ENCODE peak calls at places on chromosomes 13 and 19, in seven cellular contexts. One of them, this sample, is unnamed.
A peak's percentile ranks its signal among the peaks of the same experiment; 100 is the strongest.

GRCh38 chr19:5313307-5313706 is 27.3 kb downstream of the PTPRS start:
- DNase-seq in NCI-H345: peak; percentile 83
- DNase-seq in transverse colon: no peak
- DNase-seq in stimulated activated CD4-positive, alpha-beta T cell treated with anti-CD3 and anti-CD28 coated beads, Interleukin-1b, Interleukin-23, amount 100 ng/mL, for 4 hours: no peak
- DNase-seq in CD8-positive, alpha-beta memory T cell: no peak
- DNase-seq in NCI-H1436: peak; percentile 64
- DNase-seq in AG04450: no peak
- DNase-seq in this sample: peak; percentile 75

GRCh38 chr19:18672606-18673337 is 10.7 kb upstream of the CRTC1 start:
- DNase-seq in NCI-H345: no peak
- DNase-seq in transverse colon: no peak
- DNase-seq in stimulated activated CD4-positive, alpha-beta T cell treated with anti-CD3 and anti-CD28 coated beads, Interleukin-1b, Interleukin-23, amount 100 ng/mL, for 4 hours: no peak
- DNase-seq in CD8-positive, alpha-beta memory T cell: no peak
- DNase-seq in NCI-H1436: no peak
- DNase-seq in AG04450: no peak
- DNase-seq in this sample: peak; percentile 26

GRCh38 chr13:50685491-50685890 is 158.0 kb downstream of the DLEU7 start:
- DNase-seq in NCI-H345: peak; percentile 75
- DNase-seq in transverse colon: peak; percentile 41
- DNase-seq in stimulated activated CD4-positive, alpha-beta T cell treated with anti-CD3 and anti-CD28 coated beads, Interleukin-1b, Interleukin-23, amount 100 ng/mL, for 4 hours: no peak
- DNase-seq in CD8-positive, alpha-beta memory T cell: no peak
- DNase-seq in NCI-H1436: peak; percentile 16
- DNase-seq in AG04450: no peak
- DNase-seq in this sample: peak; percentile 88

GRCh38 chr13:24539500-24540165 is 27.1 kb upstream of the PARP4 start:
- DNase-seq in NCI-H345: no peak
- DNase-seq in transverse colon: no peak
- DNase-seq in stimulated activated CD4-positive, alpha-beta T cell treated with anti-CD3 and anti-CD28 coated beads, Interleukin-1b, Interleukin-23, amount 100 ng/mL, for 4 hours: no peak
- DNase-seq in CD8-positive, alpha-beta memory T cell: no peak
- DNase-seq in NCI-H1436: no peak
- DNase-seq in AG04450: no peak
- DNase-seq in this sample: no peak

GRCh38 chr19:17775245-17775927 is 19.6 kb upstream of the B3GNT3 start:
- DNase-seq in NCI-H345: no peak
- DNase-seq in transverse colon: peak; percentile 49
- DNase-seq in stimulated activated CD4-positive, alpha-beta T cell treated with anti-CD3 and anti-CD28 coated beads, Interleukin-1b, Interleukin-23, amount 100 ng/mL, for 4 hours: no peak
- DNase-seq in CD8-positive, alpha-beta memory T cell: no peak
- DNase-seq in NCI-H1436: no peak
- DNase-seq in AG04450: no peak
- DNase-seq in this sample: peak; percentile 24

GRCh38 chr13:92272177-92272576 is 873.8 kb downstream of the GPC5 start:
- DNase-seq in NCI-H345: no peak
- DNase-seq in transverse colon: no peak
- DNase-seq in stimulated activated CD4-positive, alpha-beta T cell treated with anti-CD3 and anti-CD28 coated beads, Interleukin-1b, Interleukin-23, amount 100 ng/mL, for 4 hours: no peak
- DNase-seq in CD8-positive, alpha-beta memory T cell: no peak
- DNase-seq in NCI-H1436: no peak
- DNase-seq in AG04450: no peak
- DNase-seq in this sample: no peak

GRCh38 chr13:75889427-75889826 is 253.3 kb downstream of the LMO7 start:
- DNase-seq in NCI-H345: no peak
- DNase-seq in transverse colon: no peak
- DNase-seq in stimulated activated CD4-positive, alpha-beta T cell treated with anti-CD3 and anti-CD28 coated beads, Interleukin-1b, Interleukin-23, amount 100 ng/mL, for 4 hours: no peak
- DNase-seq in CD8-positive, alpha-beta memory T cell: no peak
- DNase-seq in NCI-H1436: no peak
- DNase-seq in AG04450: no peak
- DNase-seq in this sample: no peak

GRCh38 chr13:93004919-93005318 is 221.7 kb upstream of the GPC6 start:
- DNase-seq in NCI-H345: no peak
- DNase-seq in transverse colon: no peak
- DNase-seq in stimulated activated CD4-positive, alpha-beta T cell treated with anti-CD3 and anti-CD28 coated beads, Interleukin-1b, Interleukin-23, amount 100 ng/mL, for 4 hours: no peak
- DNase-seq in CD8-positive, alpha-beta memory T cell: no peak
- DNase-seq in NCI-H1436: no peak
- DNase-seq in AG04450: no peak
- DNase-seq in this sample: peak; percentile 74

GRCh38 chr19:40642757-40643325 is 41.7 kb downstream of the LTBP4 start:
- DNase-seq in NCI-H345: no peak
- DNase-seq in transverse colon: no peak
- DNase-seq in stimulated activated CD4-positive, alpha-beta T cell treated with anti-CD3 and anti-CD28 coated beads, Interleukin-1b, Interleukin-23, amount 100 ng/mL, for 4 hours: no peak
- DNase-seq in CD8-positive, alpha-beta memory T cell: no peak
- DNase-seq in NCI-H1436: no peak
- DNase-seq in AG04450: no peak
- DNase-seq in this sample: no peak

GRCh38 chr19:10543420-10544241 is at the start of gene ATG4D:
- DNase-seq in NCI-H345: peak; percentile 88
- DNase-seq in transverse colon: peak; percentile 94
- DNase-seq in stimulated activated CD4-positive, alpha-beta T cell treated with anti-CD3 and anti-CD28 coated beads, Interleukin-1b, Interleukin-23, amount 100 ng/mL, for 4 hours: peak; percentile 79
- DNase-seq in CD8-positive, alpha-beta memory T cell: peak; percentile 79
- DNase-seq in NCI-H1436: peak; percentile 87
- DNase-seq in AG04450: no peak
- DNase-seq in this sample: peak; percentile 93

GRCh38 chr19:48614436-48615144 is at the start of gene FAM83E:
- DNase-seq in NCI-H345: peak; percentile 31
- DNase-seq in transverse colon: peak; percentile 96
- DNase-seq in stimulated activated CD4-positive, alpha-beta T cell treated with anti-CD3 and anti-CD28 coated beads, Interleukin-1b, Interleukin-23, amount 100 ng/mL, for 4 hours: peak; percentile 32
- DNase-seq in CD8-positive, alpha-beta memory T cell: no peak
- DNase-seq in NCI-H1436: peak; percentile 53
- DNase-seq in AG04450: no peak
- DNase-seq in this sample: peak; percentile 89

This sample was measured in NCI-H69.